ENCODE peak calls at places on chromosomes 4 and X, in seven cellular contexts. B, U, K, N, Z, C and W are unnamed samples.

GRCh38 chr4:52657630-52658501 is 1.2 kb downstream of the USP46 start:
- DNase-seq in B (peak), U (peak), K (peak), N (peak), Z (no peak), C (no peak), W (peak)

GRCh38 chr4:100049872-100050271 is 99.8 kb upstream of the H2AZ1 start:
- DNase-seq in B (no peak), U (no peak), K (no peak), N (peak), Z (no peak), C (no peak), W (no peak)

GRCh38 chr4:138665851-138666250 is 349.7 kb upstream of the NOCT start:
- DNase-seq in B (no peak), U (no peak), K (no peak), N (no peak), Z (no peak), C (no peak), W (no peak)

GRCh38 chr4:156799121-156799589 is 172.4 kb downstream of the PDGFC start:
- DNase-seq in B (no peak), U (peak), K (peak), N (peak), Z (peak), C (no peak), W (no peak)

GRCh38 chr4:154719087-154719486 is 24.7 kb upstream of the LRAT start:
- DNase-seq in B (no peak), U (peak), K (peak), N (peak), Z (peak), C (no peak), W (no peak)

GRCh38 chrX:131801066-131801465 is 222.0 kb upstream of the STK26 start:
- DNase-seq in B (no peak), U (peak), K (no peak), N (no peak), Z (no peak), C (no peak), W (no peak)

GRCh38 chr4:40514409-40515025 is 115.1 kb downstream of the RBM47 start:
- DNase-seq in B (no peak), U (no peak), K (no peak), N (no peak), Z (no peak), C (no peak), W (no peak)

GRCh38 chrX:119606508-119607389 is 525 bp upstream of the NKRF start:
- DNase-seq in B (no peak), U (no peak), K (peak), N (peak), Z (peak), C (no peak), W (no peak)

GRCh38 chr4:73711989-73712388 is 28.4 kb upstream of the CXCL8 start:
- DNase-seq in B (no peak), U (no peak), K (no peak), N (no peak), Z (no peak), C (no peak), W (no peak)

GRCh38 chr4:114728426-114728825 is 129.8 kb downstream of the UGT8 start:
- DNase-seq in B (no peak), U (no peak), K (no peak), N (no peak), Z (no peak), C (no peak), W (no peak)

GRCh38 chrX:70549429-70549828 is 104.8 kb downstream of the DLG3 start:
- DNase-seq in B (no peak), U (no peak), K (no peak), N (no peak), Z (no peak), C (no peak), W (no peak)

GRCh38 chrX:28586291-28586690 is 955 bp upstream of the IL1RAPL1 start:
- DNase-seq in B (peak), U (peak), K (peak), N (peak), Z (no peak), C (no peak), W (peak)

GRCh38 chrX:12977761-12978204 is 2.9 kb downstream of the TMSB4X start:
- DNase-seq in B (no peak), U (no peak), K (no peak), N (no peak), Z (no peak), C (no peak), W (no peak)

GRCh38 chr4:829761-830655 is 4.1 kb upstream of the CPLX1 start:
- DNase-seq in B (no peak), U (no peak), K (no peak), N (no peak), Z (no peak), C (no peak), W (no peak)

GRCh38 chr4:6772223-6772928 is 10.2 kb upstream of the KIAA0232 start:
- DNase-seq in B (no peak), U (no peak), K (no peak), N (peak), Z (no peak), C (no peak), W (no peak)

GRCh38 chr4:86306816-86307215 is 53.0 kb downstream of the MAPK10 start:
- DNase-seq in B (no peak), U (peak), K (peak), N (peak), Z (peak), C (no peak), W (no peak)

GRCh38 chr4:127965803-127966175 is 583 bp downstream of the ABHD18 start:
- DNase-seq in B (peak), U (peak), K (peak), N (peak), Z (no peak), C (peak), W (no peak)

GRCh38 chrX:70664726-70665125 is 220.1 kb downstream of the DLG3 start:
- DNase-seq in B (no peak), U (peak), K (peak), N (peak), Z (no peak), C (no peak), W (no peak)

GRCh38 chr4:182294436-182294835 is 51.2 kb downstream of the TENM3 start:
- DNase-seq in B (no peak), U (peak), K (peak), N (peak), Z (no peak), C (no peak), W (no peak)

GRCh38 chrX:75273483-75273882 is 402 bp upstream of the UPRT start:
- DNase-seq in B (no peak), U (peak), K (no peak), N (no peak), Z (no peak), C (no peak), W (no peak)

GRCh38 chrX:107496786-107497185 is 47.3 kb downstream of the FRMPD3 start:
- DNase-seq in B (no peak), U (no peak), K (no peak), N (no peak), Z (no peak), C (no peak), W (no peak)

GRCh38 chr4:94479358-94480141 is 27.8 kb downstream of the PDLIM5 start:
- DNase-seq in B (no peak), U (no peak), K (no peak), N (no peak), Z (no peak), C (no peak), W (no peak)

GRCh38 chr4:181909368-181909767 is 333.8 kb upstream of the TENM3 start:
- DNase-seq in B (no peak), U (peak), K (peak), N (peak), Z (peak), C (no peak), W (no peak)

GRCh38 chrX:154805696-154806091 is 409 bp upstream of the MPP1 start:
- DNase-seq in B (no peak), U (peak), K (peak), N (peak), Z (no peak), C (no peak), W (no peak)

GRCh38 chr4:84673475-84674230 is 90.7 kb downstream of the CDS1 start:
- DNase-seq in B (no peak), U (peak), K (peak), N (peak), Z (peak), C (no peak), W (no peak)

GRCh38 chr4:1981251-1982055 is 27.3 kb downstream of the NELFA start:
- DNase-seq in B (peak), U (no peak), K (no peak), N (no peak), Z (no peak), C (no peak), W (peak)

GRCh38 chrX:79081895-79082512 is 62.5 kb upstream of the GPR174 start:
- DNase-seq in B (no peak), U (peak), K (peak), N (peak), Z (peak), C (peak), W (peak)

GRCh38 chr4:62670509-62670908 is 1470.4 kb downstream of the ADGRL3 start:
- DNase-seq in B (no peak), U (peak), K (no peak), N (peak), Z (no peak), C (no peak), W (no peak)

GRCh38 chr4:8414377-8414776 is 26.1 kb downstream of the ACOX3 start:
- DNase-seq in B (no peak), U (no peak), K (no peak), N (no peak), Z (no peak), C (no peak), W (no peak)

GRCh38 chr4:150297861-150298474 is 219.7 kb downstream of the DCLK2 start:
- DNase-seq in B (no peak), U (peak), K (peak), N (peak), Z (no peak), C (no peak), W (peak)

GRCh38 chr4:101806914-101807313 is 16.4 kb downstream of the BANK1 start:
- DNase-seq in B (no peak), U (peak), K (peak), N (no peak), Z (no peak), C (no peak), W (peak)

GRCh38 chr4:125432078-125432477 is 117.3 kb downstream of the FAT4 start:
- DNase-seq in B (peak), U (peak), K (peak), N (peak), Z (no peak), C (no peak), W (peak)

GRCh38 chr4:145938618-145939177 is at the start of gene ZNF827:
- DNase-seq in B (peak), U (peak), K (peak), N (peak), Z (peak), C (peak), W (peak)

GRCh38 chr4:98627883-98628282 is 30.5 kb downstream of the TSPAN5 start:
- DNase-seq in B (no peak), U (peak), K (peak), N (peak), Z (peak), C (no peak), W (no peak)

GRCh38 chr4:98633159-98633558 is 25.3 kb downstream of the TSPAN5 start:
- DNase-seq in B (no peak), U (no peak), K (no peak), N (no peak), Z (no peak), C (no peak), W (no peak)

GRCh38 chr4:98632258-98632657 is 26.2 kb downstream of the TSPAN5 start:
- DNase-seq in B (no peak), U (no peak), K (no peak), N (no peak), Z (no peak), C (no peak), W (no peak)

GRCh38 chr4:98631506-98631905 is 26.9 kb downstream of the TSPAN5 start:
- DNase-seq in B (no peak), U (no peak), K (no peak), N (no peak), Z (no peak), C (no peak), W (no peak)

DNA sequence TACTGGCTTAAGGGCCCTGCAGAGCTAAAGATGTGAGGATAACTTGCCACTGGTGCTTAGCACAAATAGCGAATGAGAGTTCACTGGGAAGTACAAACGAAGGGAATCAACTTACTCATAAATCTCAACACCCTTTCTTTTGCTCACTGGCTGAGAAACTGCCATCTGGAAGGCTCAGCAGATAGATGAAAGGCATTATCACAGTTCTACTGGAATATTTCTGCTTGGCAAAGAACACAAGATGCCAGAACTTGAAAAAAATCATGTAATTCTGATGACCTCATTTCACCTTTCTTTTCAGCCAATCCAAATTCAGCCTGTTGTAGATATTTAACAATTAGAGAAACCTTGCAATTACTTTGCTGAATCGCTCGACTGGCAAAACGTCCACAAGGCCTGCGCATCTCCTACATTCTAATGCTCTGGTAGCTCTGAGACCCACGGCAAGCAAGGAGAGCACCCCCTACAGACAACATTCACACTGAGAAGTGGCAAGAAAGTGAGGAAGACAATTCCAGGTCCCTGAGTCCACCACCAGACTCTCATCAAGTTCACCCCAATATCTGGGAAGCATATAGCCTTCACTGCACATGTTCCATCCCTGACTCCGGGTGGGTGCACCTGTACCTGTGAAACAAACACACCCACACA is 27.5 kb downstream of the TSPAN5 start:
- DNase-seq in B (no peak), U (no peak), K (peak), N (peak), Z (no peak), C (no peak), W (no peak)
- TF ChIP-seq CTCF in B (peak), U (peak), K (no peak), N (no peak), Z (no peak), C (no peak), W (no peak)

GRCh38 chr4:162535121-162535520 is 371.3 kb upstream of the FSTL5 start:
- DNase-seq in B (no peak), U (no peak), K (no peak), N (no peak), Z (no peak), C (no peak), W (no peak)
- TF ChIP-seq CTCF in B (peak), U (no peak), K (no peak), N (no peak), Z (no peak), C (no peak), W (no peak)

GRCh38 chrX:40177942-40178715 is 80.4 kb upstream of the BCOR start:
- DNase-seq in B (no peak), U (no peak), K (no peak), N (no peak), Z (no peak), C (no peak), W (no peak)

GRCh38 chrX:40182095-40182494 is 84.3 kb upstream of the BCOR start:
- DNase-seq in B (no peak), U (no peak), K (no peak), N (no peak), Z (no peak), C (no peak), W (no peak)

GRCh38 chrX:40176979-40177430 is 79.2 kb upstream of the BCOR start:
- DNase-seq in B (peak), U (no peak), K (no peak), N (peak), Z (no peak), C (no peak), W (no peak)

GRCh38 chrX:40177489-40177888 is 79.7 kb upstream of the BCOR start:
- DNase-seq in B (no peak), U (no peak), K (no peak), N (no peak), Z (no peak), C (no peak), W (no peak)

GRCh38 chrX:40179333-40179732 is 81.6 kb upstream of the BCOR start:
- DNase-seq in B (no peak), U (no peak), K (no peak), N (no peak), Z (no peak), C (no peak), W (no peak)
- TF ChIP-seq CTCF in B (no peak), U (no peak), K (no peak), N (no peak), Z (no peak), C (no peak), W (no peak)

DNA sequence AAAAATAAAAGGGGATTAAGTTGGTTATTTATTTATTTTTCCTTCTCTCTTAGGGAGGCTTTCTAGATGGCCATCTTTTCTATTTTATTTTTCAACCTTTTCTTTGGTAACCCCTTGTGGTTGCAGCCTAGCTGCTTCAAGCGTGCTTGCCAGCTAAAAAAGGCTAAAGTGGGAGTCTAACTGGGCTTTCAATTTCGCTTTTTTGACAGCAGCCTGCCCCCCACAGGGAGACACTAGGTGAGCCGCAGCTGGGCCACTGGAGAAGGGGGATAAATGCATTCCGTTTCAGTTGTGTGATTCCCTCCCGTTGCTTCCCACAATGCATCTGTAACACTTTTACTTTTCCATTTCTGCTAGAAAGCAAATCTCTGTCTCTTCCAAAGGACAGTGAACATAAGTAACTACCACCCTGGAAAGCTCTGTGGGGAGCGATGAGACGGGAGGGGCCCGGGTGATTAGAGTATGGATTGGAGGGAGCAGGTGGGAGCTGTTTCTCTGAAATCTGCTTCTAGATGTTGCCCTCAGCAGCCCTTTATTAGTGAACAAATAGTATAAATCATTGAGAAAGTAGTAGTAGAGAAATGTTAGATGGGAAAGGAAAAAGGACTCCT is 86.2 kb upstream of the RAPGEF2 start:
- DNase-seq in B (peak), U (peak), K (no peak), N (peak), Z (no peak), C (no peak), W (peak)
- TF ChIP-seq CTCF in B (peak), U (peak), K (no peak), N (peak), Z (no peak), C (no peak), W (no peak)

DNA sequence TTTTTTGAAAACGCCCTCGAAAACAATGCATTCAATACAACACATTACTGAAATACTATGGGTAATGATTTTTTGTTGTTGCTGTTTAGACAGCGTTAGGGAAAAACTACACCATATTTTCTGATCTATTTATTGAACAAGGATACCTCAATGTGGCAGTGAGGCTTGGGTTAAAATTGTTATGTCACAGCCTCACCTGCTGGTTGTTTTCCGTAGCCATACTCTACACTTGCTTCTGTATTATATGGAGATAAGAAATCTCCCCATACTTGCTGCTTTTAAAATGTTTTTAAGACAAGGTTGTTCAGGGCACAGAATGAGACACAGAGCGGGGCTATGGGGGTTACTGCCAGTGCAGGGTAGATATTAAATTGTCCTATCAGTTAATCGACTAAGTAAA is 221.6 kb upstream of the FTHL17 start:
- DNase-seq in B (no peak), U (no peak), K (no peak), N (no peak), Z (no peak), C (no peak), W (no peak)
- TF ChIP-seq CTCF in B (peak), U (no peak), K (no peak), N (no peak), Z (no peak), C (no peak), W (no peak)

DNA sequence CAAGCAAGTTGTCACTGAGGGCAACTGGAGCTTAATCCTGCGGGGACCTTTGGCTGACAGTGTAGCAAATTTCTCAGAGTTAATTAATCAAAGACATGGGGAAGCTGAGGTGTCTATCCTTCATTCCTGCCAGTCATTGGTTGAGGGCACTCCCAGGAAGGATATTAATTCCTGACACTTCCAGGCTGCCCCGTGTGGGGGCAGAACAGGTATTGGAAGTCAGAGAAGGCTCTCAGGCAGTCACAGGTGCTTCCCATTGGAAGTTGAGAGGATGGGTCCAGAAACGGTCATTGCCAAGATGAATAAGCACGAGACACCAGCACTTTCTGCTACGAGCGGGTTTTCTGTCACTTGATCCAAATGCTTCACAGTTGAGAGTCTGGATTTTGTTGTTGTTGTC is 29.1 kb upstream of the CD38 start:
- DNase-seq in B (peak), U (no peak), K (no peak), N (no peak), Z (no peak), C (no peak), W (no peak)
- TF ChIP-seq CTCF in B (peak), U (no peak), K (no peak), N (no peak), Z (no peak), C (no peak), W (no peak)

GRCh38 chr4:171049380-171049779 is 763.8 kb upstream of the GALNTL6 start:
- DNase-seq in B (no peak), U (no peak), K (no peak), N (no peak), Z (no peak), C (no peak), W (no peak)
- TF ChIP-seq CTCF in B (no peak), U (no peak), K (no peak), N (no peak), Z (no peak), C (no peak), W (no peak)